ENCODE peak calls at places on chromosomes 1 and 21, in eight cellular contexts. D is esophagus squamous epithelium, S is HCT116, M is heart left ventricle, C is upper lobe of right lung, E is IMR-90, G is GM23338, W is pancreas. B is an unnamed sample. For H3K4me1 and H3K27me3, the result is how much of the 10 kb centered on the place peaks cover.

GRCh38 chr1:8241417-8242014 is 76.4 kb upstream of the SLC45A1 start:
- DNase-seq in D (no peak), S (no peak), M (no peak), C (no peak), E (no peak), G (no peak), W (no peak), B (peak)

GRCh38 chr1:203163891-203164635 is 11.6 kb downstream of the MYBPH start:
- DNase-seq in D (no peak), S (no peak), M (no peak), C (no peak), E (no peak), G (no peak), W (no peak), B (no peak)

GRCh38 chr1:66025188-66025587 is 232.5 kb downstream of the PDE4B start:
- DNase-seq in D (no peak), S (no peak), M (no peak), C (no peak), E (no peak), G (no peak), W (no peak), B (no peak)

GRCh38 chr1:53733975-53734649 is 4.9 kb downstream of the GLIS1 start:
- DNase-seq in D (no peak), S (no peak), M (no peak), C (no peak), E (peak), G (no peak), W (no peak), B (no peak)

GRCh38 chr1:103180660-103181059 is 72.3 kb upstream of the COL11A1 start:
- DNase-seq in D (no peak), S (no peak), M (no peak), C (no peak), E (peak), G (no peak), W (no peak), B (no peak)

GRCh38 chr21:45078877-45079281 is 4.5 kb downstream of the ADARB1 start:
- DNase-seq in D (no peak), S (no peak), M (no peak), C (no peak), E (peak), G (no peak), W (no peak), B (no peak)

GRCh38 chr1:43821471-43821870 is 112.1 kb upstream of the ARTN start:
- DNase-seq in D (no peak), S (no peak), M (no peak), C (no peak), E (no peak), G (no peak), W (no peak), B (no peak)

GRCh38 chr1:179881642-179882252 is 338 bp upstream of the TOR1AIP1 start:
- DNase-seq in D (no peak), S (peak), M (no peak), C (no peak), E (peak), G (peak), W (peak), B (no peak)

GRCh38 chr1:155085504-155086181 is 7.0 kb downstream of the EFNA3 start:
- DNase-seq in D (peak), S (no peak), M (peak), C (peak), E (peak), G (peak), W (peak), B (peak)

GRCh38 chr1:12339861-12340557 is 110.2 kb downstream of the VPS13D start:
- DNase-seq in D (no peak), S (no peak), M (no peak), C (no peak), E (no peak), G (no peak), W (no peak), B (no peak)

GRCh38 chr1:104636581-104636980 is 886.9 kb downstream of the AMY1C start:
- DNase-seq in D (no peak), S (no peak), M (no peak), C (no peak), E (no peak), G (no peak), W (no peak), B (no peak)

DNA sequence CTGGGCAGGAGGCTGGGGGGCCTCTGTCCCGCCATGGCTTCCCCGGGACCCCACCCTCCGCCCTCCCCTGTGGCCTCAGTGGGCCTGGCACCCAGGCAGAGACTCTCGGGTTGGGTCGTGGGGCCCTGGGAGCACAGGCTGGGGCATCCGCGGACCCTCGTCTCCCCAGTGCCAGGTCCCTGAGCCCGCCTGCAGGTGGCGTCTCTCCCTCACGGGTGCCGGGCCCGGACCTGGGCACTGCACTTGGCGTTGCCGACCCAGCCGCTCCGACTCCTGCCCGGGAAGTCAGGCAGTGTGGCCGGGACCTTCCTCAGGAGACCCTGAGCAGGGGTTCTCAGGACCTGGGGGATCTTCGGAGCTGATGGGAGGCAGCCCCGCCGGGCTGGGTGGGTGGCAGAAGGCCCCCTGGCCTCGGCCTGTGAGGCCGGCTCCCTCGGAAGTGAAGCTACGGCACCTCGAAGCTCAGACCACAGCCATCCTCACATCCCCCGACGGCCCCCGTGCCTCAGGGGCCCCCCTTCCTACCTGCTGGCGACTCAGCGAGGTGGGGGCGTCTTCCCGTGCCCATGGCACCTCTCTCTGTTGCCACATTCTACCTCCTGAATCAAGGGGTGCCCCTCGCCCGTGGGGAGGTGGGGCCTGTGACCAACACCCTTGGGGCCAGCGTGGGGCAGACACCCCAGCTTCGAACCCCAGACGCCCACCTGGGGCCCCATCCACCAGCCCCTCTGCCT is 6.4 kb upstream of the C1orf159 start:
- DNase-seq in D (no peak), S (peak), M (peak), C (peak), E (peak), G (peak), W (peak), B (no peak)
- H3K4me1 ChIP-seq in D (under half), S (under half), M (under half), C (under half), E (under half), G (under half), W (under half), B (under half)

DNA sequence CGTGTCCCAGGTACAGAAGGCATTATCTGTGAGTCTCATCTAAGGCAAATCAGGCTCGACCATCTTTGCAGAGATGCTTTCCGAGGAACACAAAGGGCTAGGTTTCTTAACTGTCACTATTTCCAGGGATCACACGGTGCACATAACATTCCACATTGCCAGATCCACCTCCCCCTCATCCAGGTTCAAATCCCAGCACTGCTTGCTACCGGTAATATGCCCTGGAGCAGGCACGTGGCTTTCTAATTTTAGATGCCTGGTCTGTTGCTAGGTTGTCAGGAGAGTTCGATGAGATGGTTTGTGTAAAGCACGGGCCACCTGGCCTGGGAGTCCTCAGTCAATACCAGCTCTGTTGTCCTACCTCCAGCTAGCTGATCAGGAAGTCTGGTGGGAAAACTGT is 598.6 kb downstream of the NPHP4 start:
- DNase-seq in D (no peak), S (no peak), M (no peak), C (no peak), E (no peak), G (no peak), W (no peak), B (no peak)
- H3K27me3 ChIP-seq in D (under half), S (under half), M (under half), C (under half), E (under half), G (under half), W (under half), B (under half)

GRCh38 chr1:188937965-188938551 is 1539.6 kb downstream of the BRINP3 start:
- DNase-seq in D (no peak), S (peak), M (no peak), C (no peak), E (peak), G (peak), W (no peak), B (no peak)
- TF ChIP-seq CTCF in D (no peak), S (peak), M (no peak), C (no peak), E (peak), G (peak), W (no peak), B (no peak)

DNA sequence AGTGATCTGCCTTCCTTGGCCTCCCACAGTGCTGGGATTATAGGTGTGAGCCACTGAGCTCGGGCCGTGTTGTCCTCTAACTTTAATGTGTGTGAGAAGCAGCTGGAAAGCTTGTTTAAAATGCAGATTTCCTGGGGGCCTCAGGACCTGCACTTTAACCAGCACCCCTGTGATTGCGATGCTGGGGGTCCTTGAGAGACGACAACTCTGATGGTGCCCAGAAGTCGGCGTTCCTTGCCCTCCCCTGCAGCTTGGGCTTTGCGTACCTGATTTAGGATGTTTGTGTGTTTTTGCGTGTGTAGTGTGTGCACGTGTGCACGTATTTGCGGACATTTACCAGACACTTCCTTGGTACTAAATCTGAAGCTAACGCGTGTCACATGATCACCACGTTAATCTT is 10.9 kb downstream of the IFNGR2 start:
- DNase-seq in D (no peak), S (no peak), M (no peak), C (no peak), E (no peak), G (no peak), W (no peak), B (no peak)
- H3K4me1 ChIP-seq in D (half or more), S (under half), M (under half), C (under half), E (under half), G (under half), W (under half), B (half or more)